ENCODE peak calls at places on chromosomes 16 and 17, in seven cellular contexts. B is cardiac fibroblast; C is CD8-positive, alpha-beta T cell; L is mucosa of descending colon; V is RWPE1; D is mesothelial cell of epicardium; X is osteoblast. N is an unnamed sample.

GRCh38 chr17:27743288-27743885 is 56.9 kb downstream of the NOS2 start:
- DNase-seq in B (no peak), C (peak), L (no peak), V (no peak), D (no peak), X (no peak), N (no peak)

GRCh38 chr16:17258848-17259713 is 211.7 kb downstream of the XYLT1 start:
- DNase-seq in B (no peak), C (no peak), L (peak), V (no peak), D (no peak), X (no peak), N (peak)

GRCh38 chr16:59148312-59148711 is 414.2 kb upstream of the GOT2 start:
- DNase-seq in B (no peak), C (no peak), L (peak), V (no peak), D (no peak), X (no peak), N (no peak)

GRCh38 chr17:44581868-44582267 is 24.6 kb downstream of the FZD2 start:
- DNase-seq in B (peak), C (no peak), L (no peak), V (no peak), D (no peak), X (peak), N (no peak)

GRCh38 chr16:86362155-86362849 is 148.0 kb upstream of the FOXF1 start:
- DNase-seq in B (no peak), C (no peak), L (no peak), V (no peak), D (no peak), X (no peak), N (no peak)

GRCh38 chr17:78329263-78330059 is 30.4 kb downstream of the SOCS3 start:
- DNase-seq in B (peak), C (no peak), L (no peak), V (no peak), D (no peak), X (peak), N (no peak)

GRCh38 chr16:1979271-1980025 is 1.8 kb downstream of the NOXO1 start:
- DNase-seq in B (peak), C (no peak), L (peak), V (peak), D (peak), X (peak), N (no peak)

GRCh38 chr16:23879735-23880373 is 44.1 kb downstream of the PRKCB start:
- DNase-seq in B (no peak), C (no peak), L (no peak), V (no peak), D (no peak), X (no peak), N (no peak)

GRCh38 chr17:61504697-61505096 is 52.5 kb downstream of the TBX4 start:
- DNase-seq in B (peak), C (no peak), L (no peak), V (no peak), D (no peak), X (peak), N (no peak)

GRCh38 chr16:12341423-12341822 is 364.9 kb downstream of the SNX29 start:
- DNase-seq in B (peak), C (no peak), L (no peak), V (no peak), D (no peak), X (no peak), N (no peak)

GRCh38 chr17:19250421-19251141 is 13.4 kb downstream of the EPN2 start:
- DNase-seq in B (no peak), C (no peak), L (no peak), V (no peak), D (no peak), X (no peak), N (no peak)

GRCh38 chr17:17346428-17347233 is 43.5 kb downstream of the NT5M start:
- DNase-seq in B (no peak), C (no peak), L (no peak), V (no peak), D (no peak), X (peak), N (no peak)

GRCh38 chr17:40501499-40501911 is at the start of gene TNS4:
- DNase-seq in B (no peak), C (no peak), L (peak), V (peak), D (no peak), X (no peak), N (no peak)

GRCh38 chr16:74288065-74288464 is 8.5 kb upstream of the PSMD7 start:
- DNase-seq in B (no peak), C (no peak), L (no peak), V (no peak), D (no peak), X (no peak), N (no peak)

GRCh38 chr16:58026139-58026704 is 668 bp downstream of the MMP15 start:
- DNase-seq in B (peak), C (no peak), L (peak), V (peak), D (peak), X (peak), N (no peak)

GRCh38 chr16:72658888-72659717 is 388.8 kb downstream of the ZFHX3 start:
- DNase-seq in B (peak), C (no peak), L (no peak), V (no peak), D (no peak), X (no peak), N (no peak)

GRCh38 chr17:43936434-43936833 is 5.8 kb downstream of the PPY start:
- DNase-seq in B (peak), C (no peak), L (no peak), V (no peak), D (no peak), X (no peak), N (no peak)

GRCh38 chr17:9225305-9226101 is 204.2 kb downstream of the NTN1 start:
- DNase-seq in B (no peak), C (no peak), L (no peak), V (no peak), D (no peak), X (peak), N (no peak)

GRCh38 chr17:51087072-51087757 is 33.5 kb downstream of the SPAG9 start:
- DNase-seq in B (peak), C (no peak), L (no peak), V (no peak), D (no peak), X (no peak), N (no peak)

GRCh38 chr17:39027037-39027436 is 59.8 kb upstream of the FBXO47 start:
- DNase-seq in B (peak), C (no peak), L (peak), V (peak), D (peak), X (no peak), N (peak)

GRCh38 chr16:10682604-10683003 is 12.1 kb downstream of the TEKT5 start:
- DNase-seq in B (no peak), C (no peak), L (no peak), V (no peak), D (no peak), X (no peak), N (no peak)

GRCh38 chr17:8922451-8922850 is 43.1 kb downstream of the PIK3R5 start:
- DNase-seq in B (peak), C (no peak), L (no peak), V (peak), D (no peak), X (peak), N (no peak)

GRCh38 chr16:72425571-72426341 is 253.8 kb upstream of the PMFBP1 start:
- DNase-seq in B (no peak), C (no peak), L (no peak), V (no peak), D (no peak), X (no peak), N (no peak)

GRCh38 chr17:29591737-29592624 is 951 bp upstream of the ANKRD13B start:
- DNase-seq in B (peak), C (peak), L (peak), V (peak), D (peak), X (peak), N (peak)

GRCh38 chr17:30332057-30332542 is 1.8 kb downstream of the TMIGD1 start:
- DNase-seq in B (peak), C (peak), L (no peak), V (no peak), D (no peak), X (peak), N (peak)

GRCh38 chr16:79838860-79839259 is 238.3 kb upstream of the MAF start:
- DNase-seq in B (no peak), C (no peak), L (no peak), V (no peak), D (no peak), X (no peak), N (no peak)

GRCh38 chr17:7767425-7768021 is 50.0 kb downstream of the DNAH2 start:
- DNase-seq in B (peak), C (no peak), L (no peak), V (no peak), D (no peak), X (no peak), N (no peak)

GRCh38 chr16:27752241-27752640 is 202.3 kb downstream of the KATNIP start:
- DNase-seq in B (no peak), C (no peak), L (no peak), V (no peak), D (no peak), X (peak), N (no peak)

GRCh38 chr16:3007059-3007956 is 5.4 kb upstream of the CLDN9 start:
- DNase-seq in B (no peak), C (no peak), L (peak), V (no peak), D (no peak), X (no peak), N (peak)

GRCh38 chr16:78770353-78771091 is 671.1 kb downstream of the WWOX start:
- DNase-seq in B (no peak), C (peak), L (peak), V (peak), D (peak), X (peak), N (peak)

GRCh38 chr16:23967018-23967417 is 131.2 kb downstream of the PRKCB start:
- DNase-seq in B (no peak), C (no peak), L (no peak), V (no peak), D (no peak), X (no peak), N (no peak)

GRCh38 chr17:1597861-1598342 is 30.7 kb downstream of the SLC43A2 start:
- DNase-seq in B (no peak), C (no peak), L (peak), V (peak), D (no peak), X (no peak), N (no peak)

DNA sequence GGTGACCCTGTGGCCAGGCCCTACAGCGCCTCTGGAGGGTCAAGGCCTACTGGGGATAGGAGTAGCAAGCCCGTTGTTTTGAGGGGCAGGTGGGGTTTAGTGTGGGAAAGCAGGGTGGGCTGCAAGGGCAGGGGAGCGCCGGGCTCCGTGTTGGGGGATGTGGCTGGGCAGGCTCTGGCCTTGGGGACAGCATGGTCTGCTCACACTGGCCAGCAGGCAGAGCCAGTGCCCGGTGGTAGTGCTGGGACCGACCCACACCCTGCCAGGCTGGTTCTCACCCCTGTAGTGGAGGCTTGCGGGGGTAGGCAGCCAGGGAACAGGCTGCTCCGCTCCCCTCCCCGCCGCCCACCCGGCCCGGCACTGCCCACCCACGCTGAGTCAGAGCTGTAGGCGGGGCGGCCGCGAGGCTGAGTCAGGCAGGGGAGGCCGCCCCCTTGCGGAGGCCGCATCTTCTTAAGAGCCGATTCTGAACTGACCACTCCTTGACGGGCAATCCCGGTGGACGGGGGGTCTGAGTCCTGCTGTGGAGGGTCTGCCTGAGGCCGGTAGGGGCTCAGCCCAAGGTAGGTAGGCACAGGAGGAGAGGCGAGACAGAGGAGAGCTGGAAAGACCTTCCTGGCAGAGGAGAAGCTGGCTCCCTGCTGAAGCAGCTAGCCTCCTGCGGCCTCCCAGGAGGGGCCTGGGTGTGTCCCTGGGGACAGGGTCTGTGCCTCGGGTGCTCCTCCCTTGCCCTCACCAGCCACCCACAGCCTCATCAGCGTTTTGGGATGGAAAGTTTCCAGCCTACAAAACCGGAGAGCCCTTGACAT is 62.4 kb downstream of the BAIAP2 start:
- DNase-seq in B (peak), C (peak), L (peak), V (peak), D (peak), X (peak), N (peak)
- TF ChIP-seq CTCF in B (peak), C (peak), L (no peak), V (peak), D (peak), X (peak), N (peak)

GRCh38 chr17:69213059-69213813 is 15.4 kb downstream of the ABCA10 start:
- DNase-seq in B (peak), C (no peak), L (no peak), V (no peak), D (no peak), X (no peak), N (no peak)
- TF ChIP-seq CTCF in B (no peak), C (no peak), L (no peak), V (no peak), D (no peak), X (no peak), N (no peak)

DNA sequence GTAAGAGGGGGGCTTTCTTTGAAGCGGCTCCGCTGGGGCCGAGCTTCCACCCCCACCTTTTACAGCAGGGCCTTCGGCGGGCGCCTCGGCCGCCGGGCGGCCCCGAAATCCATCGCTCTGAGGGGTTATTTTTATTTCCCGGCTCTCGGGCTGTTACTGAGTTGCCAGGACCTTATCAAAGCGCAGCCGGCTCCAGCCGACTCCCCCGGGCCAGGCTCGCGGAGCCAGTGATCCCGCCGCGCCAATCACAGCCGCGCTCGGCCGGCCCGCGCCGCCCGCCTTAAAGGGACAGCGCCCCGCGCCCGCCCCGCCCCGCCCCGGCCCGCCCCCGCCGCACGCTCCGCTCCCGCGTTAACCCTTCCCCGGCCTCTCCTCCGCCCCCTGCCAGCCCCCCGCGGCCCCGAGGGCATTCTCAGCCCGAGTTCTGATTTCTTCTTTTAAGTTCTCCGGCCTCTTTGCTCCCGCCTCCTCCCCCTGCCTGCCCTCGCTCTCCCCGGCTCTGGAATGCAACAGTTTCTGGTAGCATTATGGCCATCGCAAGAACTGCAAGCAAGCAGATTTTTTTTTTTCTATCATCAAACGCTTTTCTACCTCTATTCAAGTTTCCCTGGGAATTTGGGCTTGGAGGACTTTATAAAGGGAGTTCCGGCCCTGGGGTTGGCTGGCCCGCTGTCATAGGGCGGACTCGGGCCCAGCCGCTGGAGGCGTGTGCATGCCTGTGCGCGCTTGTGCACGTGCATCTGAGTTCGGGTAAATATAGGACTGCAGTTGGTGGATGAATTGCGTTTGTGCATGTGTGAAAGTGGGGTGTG is at the start of gene AXIN2:
- DNase-seq in B (peak), C (peak), L (peak), V (peak), D (peak), X (peak), N (peak)
- TF ChIP-seq CTCF in B (peak), C (no peak), L (no peak), V (peak), D (peak), X (peak), N (no peak)

DNA sequence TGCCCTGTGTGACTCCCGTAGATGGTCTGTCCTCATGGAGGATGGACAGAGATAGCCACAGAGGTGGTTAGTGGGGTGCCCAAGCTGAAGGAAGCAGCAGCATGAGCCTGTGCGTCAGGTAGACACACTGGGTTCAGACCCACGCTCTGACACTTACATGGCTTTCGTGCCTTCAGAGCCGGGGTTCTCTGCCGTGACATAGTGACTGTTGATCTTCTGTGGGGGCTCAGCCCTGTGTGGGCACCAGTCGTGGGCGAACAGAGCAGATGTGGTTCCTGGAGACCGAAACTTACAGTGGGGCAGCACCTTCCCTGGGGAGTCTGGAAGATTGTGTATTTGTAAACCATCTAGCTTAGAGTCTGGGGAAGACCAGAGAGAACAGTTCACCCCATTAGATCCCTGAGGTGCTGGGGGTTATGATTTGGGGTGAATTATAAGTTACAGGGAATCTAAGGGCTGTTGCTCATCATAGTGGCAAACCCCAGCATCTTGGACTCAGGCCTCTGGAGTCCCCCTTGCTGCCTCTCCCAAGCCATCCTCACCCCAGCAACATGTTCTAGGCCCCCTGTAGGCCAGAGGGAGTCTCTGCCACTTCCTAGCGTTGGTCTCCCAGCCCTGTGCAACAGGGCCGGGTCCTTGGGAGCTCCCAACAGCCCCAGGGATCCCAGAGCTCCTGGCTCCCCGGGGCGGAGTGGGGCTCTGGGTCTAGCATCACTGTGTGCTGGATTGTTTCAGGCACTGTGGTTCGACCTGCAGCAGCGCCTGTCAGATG is 28.6 kb downstream of the NECAB2 start:
- DNase-seq in B (no peak), C (no peak), L (no peak), V (no peak), D (no peak), X (no peak), N (no peak)
- TF ChIP-seq CTCF in B (no peak), C (no peak), L (no peak), V (no peak), D (no peak), X (peak), N (no peak)

GRCh38 chr17:56868716-56869115 is 34.8 kb downstream of the DGKE start:
- DNase-seq in B (no peak), C (no peak), L (no peak), V (no peak), D (no peak), X (no peak), N (no peak)

GRCh38 chr17:56866076-56866475 is 32.1 kb downstream of the DGKE start:
- DNase-seq in B (no peak), C (no peak), L (no peak), V (no peak), D (no peak), X (no peak), N (no peak)

GRCh38 chr17:56867948-56868376 is 34.0 kb downstream of the DGKE start:
- DNase-seq in B (peak), C (no peak), L (no peak), V (no peak), D (no peak), X (peak), N (no peak)

GRCh38 chr17:56866496-56866895 is 32.5 kb downstream of the DGKE start:
- DNase-seq in B (no peak), C (no peak), L (no peak), V (no peak), D (no peak), X (no peak), N (no peak)

GRCh38 chr17:56870163-56870651 is 36.3 kb downstream of the DGKE start:
- DNase-seq in B (no peak), C (no peak), L (no peak), V (no peak), D (no peak), X (peak), N (no peak)
- TF ChIP-seq CTCF in B (no peak), C (no peak), L (no peak), V (no peak), D (no peak), X (no peak), N (no peak)

DNA sequence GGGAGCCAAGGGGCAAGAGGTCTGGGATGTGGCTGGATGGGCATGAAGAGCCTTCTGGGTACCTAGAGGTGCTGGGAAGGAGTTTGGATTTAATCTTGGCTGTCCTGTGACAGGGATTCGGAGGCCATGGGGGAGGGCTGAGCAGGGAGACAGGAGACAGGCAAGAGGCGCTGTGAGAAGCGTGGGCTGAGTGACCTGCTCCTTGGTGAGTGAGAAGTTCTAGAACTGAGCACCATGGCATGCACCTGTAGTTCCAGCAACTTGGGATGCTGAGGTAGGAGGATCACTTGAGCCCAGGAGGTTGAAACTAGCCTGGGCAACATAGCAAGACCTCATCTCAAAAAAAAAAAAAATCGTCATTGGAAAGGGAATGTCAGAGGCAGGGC is 78.3 kb upstream of the PLCG2 start:
- DNase-seq in B (no peak), C (no peak), L (no peak), V (no peak), D (no peak), X (no peak), N (no peak)
- TF ChIP-seq CTCF in B (no peak), C (no peak), L (no peak), V (no peak), D (no peak), X (no peak), N (no peak)

N was measured in GM13977.